ENCODE peak calls at places on chromosomes 5 and 9, in six cellular contexts. T is NCI-H2171 treated with DMSO at 0.1 percent for 48 hours, G is A673, D is stromal cell of bone marrow, Y is mucosa of gallbladder, J is left ventricle myocardium superior. L is an unnamed sample.

GRCh38 chr5:118554991-118555390 is 433.4 kb downstream of the DTWD2 start:
- DNase-seq in T (no peak), G (no peak), D (no peak), Y (no peak), J (no peak), L (no peak)

GRCh38 chr5:129963359-129963758 is 59.1 kb downstream of the CHSY3 start:
- DNase-seq in T (no peak), G (no peak), D (peak), Y (no peak), J (no peak), L (no peak)

GRCh38 chr5:35938518-35939227 is at the start of gene CAPSL:
- DNase-seq in T (peak), G (peak), D (peak), Y (peak), J (no peak), L (no peak)

GRCh38 chr5:103283120-103283519 is 24.6 kb downstream of the MACIR start:
- DNase-seq in T (no peak), G (no peak), D (no peak), Y (no peak), J (no peak), L (no peak)

GRCh38 chr5:87787640-87788039 is 374.9 kb upstream of the CCNH start:
- DNase-seq in T (no peak), G (no peak), D (no peak), Y (no peak), J (no peak), L (no peak)

GRCh38 chr9:128056887-128057723 is 10.0 kb downstream of the NAIF1 start:
- DNase-seq in T (no peak), G (no peak), D (no peak), Y (peak), J (no peak), L (no peak)

GRCh38 chr9:72931437-72931836 is 21.4 kb downstream of the ALDH1A1 start:
- DNase-seq in T (no peak), G (no peak), D (no peak), Y (no peak), J (no peak), L (no peak)

GRCh38 chr5:123947797-123948196 is 435.8 kb downstream of the CSNK1G3 start:
- DNase-seq in T (no peak), G (no peak), D (no peak), Y (no peak), J (no peak), L (no peak)

GRCh38 chr9:1469996-1470395 is 419.8 kb downstream of the DMRT2 start:
- DNase-seq in T (no peak), G (no peak), D (no peak), Y (no peak), J (no peak), L (no peak)

GRCh38 chr5:172444110-172444510 is 10.2 kb downstream of the SH3PXD2B start:
- DNase-seq in T (no peak), G (no peak), D (no peak), Y (no peak), J (no peak), L (no peak)

GRCh38 chr5:171813270-171813669 is 27.7 kb downstream of the SMIM23 start:
- DNase-seq in T (no peak), G (no peak), D (no peak), Y (no peak), J (no peak), L (no peak)

GRCh38 chr5:56339732-56340131 is 106.6 kb upstream of the ANKRD55 start:
- DNase-seq in T (no peak), G (no peak), D (no peak), Y (no peak), J (no peak), L (no peak)

GRCh38 chr5:76733049-76733417 is 17.1 kb downstream of the F2R start:
- DNase-seq in T (no peak), G (no peak), D (no peak), Y (peak), J (no peak), L (peak)

GRCh38 chr5:56588636-56589485 is 226.5 kb upstream of the MAP3K1 start:
- DNase-seq in T (no peak), G (no peak), D (peak), Y (no peak), J (peak), L (peak)

GRCh38 chr5:68070641-68071191 is 144.8 kb upstream of the PIK3R1 start:
- DNase-seq in T (peak), G (no peak), D (no peak), Y (no peak), J (no peak), L (no peak)

GRCh38 chr9:109974143-109974917 is 194.3 kb downstream of the PALM2AKAP2 start:
- DNase-seq in T (peak), G (no peak), D (no peak), Y (no peak), J (peak), L (no peak)

GRCh38 chr9:131735238-131736181 is 4.4 kb downstream of the RAPGEF1 start:
- DNase-seq in T (no peak), G (no peak), D (no peak), Y (peak), J (no peak), L (no peak)

GRCh38 chr5:53403758-53404157 is 76.7 kb upstream of the FST start:
- DNase-seq in T (no peak), G (no peak), D (no peak), Y (no peak), J (no peak), L (no peak)

GRCh38 chr5:159560073-159560472 is 229.8 kb upstream of the IL12B start:
- DNase-seq in T (peak), G (no peak), D (no peak), Y (no peak), J (no peak), L (no peak)

GRCh38 chr5:34053571-34054271 is 10.7 kb upstream of the C1QTNF3 start:
- DNase-seq in T (no peak), G (no peak), D (no peak), Y (no peak), J (no peak), L (no peak)

GRCh38 chr5:55993628-55994501 is 898 bp downstream of the IL6ST start:
- DNase-seq in T (peak), G (peak), D (no peak), Y (no peak), J (no peak), L (peak)

GRCh38 chr9:446074-446699 is 231.5 kb downstream of the DOCK8 start:
- DNase-seq in T (no peak), G (no peak), D (no peak), Y (no peak), J (no peak), L (no peak)

GRCh38 chr9:110900917-110901316 is 137.4 kb downstream of the LPAR1 start:
- DNase-seq in T (peak), G (no peak), D (no peak), Y (no peak), J (no peak), L (no peak)